ENCODE peak calls at places on chromosome 6, in five cellular contexts. W is T-helper 1 cell; M is Kasumi-1; A is mesenchymal stem cell; K is effector CD4-positive, alpha-beta T cell. T is an unnamed sample.

GRCh38 chr6:31239854-31240253 is 32.0 kb downstream of the HLA-C start:
- DNase-seq in W (no peak), M (no peak), A (no peak), K (no peak), T (peak)

GRCh38 chr6:111727798-111728197 is 122.1 kb upstream of the TRAF3IP2 start:
- DNase-seq in W (no peak), M (peak), A (peak), K (no peak), T (no peak)

GRCh38 chr6:90284236-90284744 is 12.4 kb downstream of the BACH2 start:
- DNase-seq in W (no peak), M (peak), A (peak), K (no peak), T (peak)

GRCh38 chr6:111122458-111123286 is 35.4 kb downstream of the SLC16A10 start:
- DNase-seq in W (no peak), M (no peak), A (no peak), K (no peak), T (no peak)

GRCh38 chr6:22467645-22468044 is 101.7 kb upstream of the HDGFL1 start:
- DNase-seq in W (no peak), M (no peak), A (no peak), K (no peak), T (no peak)

GRCh38 chr6:19802656-19803055 is 34.5 kb upstream of the ID4 start:
- DNase-seq in W (no peak), M (no peak), A (no peak), K (no peak), T (no peak)

GRCh38 chr6:43715056-43715788 is 27.6 kb upstream of the MRPS18A start:
- DNase-seq in W (no peak), M (no peak), A (no peak), K (no peak), T (no peak)

GRCh38 chr6:162873537-162873936 is 145.8 kb downstream of the PACRG start:
- DNase-seq in W (no peak), M (no peak), A (no peak), K (no peak), T (peak)

GRCh38 chr6:21847712-21848111 is 254.2 kb downstream of the SOX4 start:
- DNase-seq in W (no peak), M (no peak), A (no peak), K (no peak), T (no peak)

GRCh38 chr6:71498643-71499042 is 210.0 kb downstream of the OGFRL1 start:
- DNase-seq in W (no peak), M (no peak), A (no peak), K (no peak), T (no peak)

GRCh38 chr6:69974193-69974592 is 107.8 kb downstream of the COL19A1 start:
- DNase-seq in W (no peak), M (no peak), A (peak), K (no peak), T (no peak)

GRCh38 chr6:85114583-85114939 is 335.3 kb upstream of the NT5E start:
- DNase-seq in W (no peak), M (no peak), A (no peak), K (no peak), T (no peak)

GRCh38 chr6:18155864-18156396 is 708 bp downstream of the KDM1B start:
- DNase-seq in W (peak), M (peak), A (peak), K (peak), T (peak)

GRCh38 chr6:52724041-52724405 is 39.3 kb downstream of the GSTA2 start:
- DNase-seq in W (no peak), M (no peak), A (no peak), K (no peak), T (peak)

GRCh38 chr6:2725999-2726567 is 24.6 kb downstream of the MYLK4 start:
- DNase-seq in W (no peak), M (peak), A (peak), K (no peak), T (peak)

GRCh38 chr6:143744593-143745151 is 66.9 kb downstream of the PHACTR2 start:
- DNase-seq in W (no peak), M (no peak), A (peak), K (no peak), T (no peak)

GRCh38 chr6:39886871-39887270 is 47.4 kb downstream of the MOCS1 start:
- DNase-seq in W (no peak), M (no peak), A (no peak), K (no peak), T (no peak)

GRCh38 chr6:158645064-158646022 is 800 bp upstream of the DYNLT1 start:
- DNase-seq in W (peak), M (no peak), A (no peak), K (no peak), T (no peak)

GRCh38 chr6:105301756-105302616 is 100.9 kb downstream of the PREP start:
- DNase-seq in W (no peak), M (no peak), A (no peak), K (no peak), T (peak)

GRCh38 chr6:53568776-53569616 is 24.1 kb upstream of the GCLC start:
- DNase-seq in W (no peak), M (no peak), A (no peak), K (no peak), T (peak)

GRCh38 chr6:32637219-32637880 is at the start of gene HLA-DQA1:
- DNase-seq in W (peak), M (no peak), A (no peak), K (no peak), T (no peak)

GRCh38 chr6:44662461-44663121 is 275.1 kb downstream of the CDC5L start:
- DNase-seq in W (no peak), M (no peak), A (no peak), K (no peak), T (peak)